ENCODE peak calls at places on chromosomes 5 and 9, in four cellular contexts. A is A549, N is dermis microvascular lymphatic vessel endothelial cell, H is fibroblast of pulmonary artery. G is an unnamed sample.

GRCh38 chr5:74624009-74624408 is 16.5 kb downstream of the ENC1 start:
- DNase-seq in A (no peak), N (no peak), H (no peak), G (no peak)

GRCh38 chr5:2579126-2579525 is 172.4 kb downstream of the IRX2 start:
- DNase-seq in A (no peak), N (no peak), H (no peak), G (no peak)

GRCh38 chr5:171956870-171957501 is 49.5 kb downstream of the FBXW11 start:
- DNase-seq in A (no peak), N (no peak), H (no peak), G (no peak)

GRCh38 chr9:108786756-108787663 is 68.8 kb downstream of the ACTL7B start:
- DNase-seq in A (peak), N (no peak), H (peak), G (peak)

GRCh38 chr5:44991693-44992092 is 182.9 kb downstream of the MRPS30 start:
- DNase-seq in A (no peak), N (no peak), H (no peak), G (no peak)

GRCh38 chr5:173016621-173017046 is 33.1 kb downstream of the ATP6V0E1 start:
- DNase-seq in A (peak), N (peak), H (peak), G (peak)

GRCh38 chr5:157548513-157549282 is 26.9 kb downstream of the ADAM19 start:
- DNase-seq in A (no peak), N (no peak), H (peak), G (peak)

GRCh38 chr5:88883566-88884434 is 816 bp upstream of the MEF2C start:
- DNase-seq in A (no peak), N (peak), H (peak), G (peak)

GRCh38 chr9:110186254-110186653 is 21.7 kb downstream of the C9orf152 start:
- DNase-seq in A (no peak), N (no peak), H (no peak), G (no peak)

GRCh38 chr5:67287795-67288194 is 91.2 kb upstream of the CD180 start:
- DNase-seq in A (no peak), N (no peak), H (peak), G (peak)

GRCh38 chr5:117982691-117983090 is 1005.7 kb downstream of the DTWD2 start:
- DNase-seq in A (no peak), N (no peak), H (no peak), G (no peak)

GRCh38 chr5:178458140-178458539 is 132.1 kb downstream of the COL23A1 start:
- DNase-seq in A (no peak), N (no peak), H (no peak), G (no peak)

GRCh38 chr5:156460496-156460895 is 133.5 kb downstream of the SGCD start:
- DNase-seq in A (no peak), N (no peak), H (no peak), G (no peak)

GRCh38 chr5:127645300-127645726 is 3.6 kb upstream of the CTXN3 start:
- DNase-seq in A (no peak), N (no peak), H (no peak), G (no peak)

GRCh38 chr5:96629774-96630173 is 32.4 kb upstream of the CAST start:
- DNase-seq in A (peak), N (peak), H (peak), G (peak)

GRCh38 chr9:16039103-16039987 is 486.5 kb downstream of the CCDC171 start:
- DNase-seq in A (no peak), N (no peak), H (peak), G (no peak)

GRCh38 chr5:95449460-95449859 is 58.3 kb downstream of the FAM81B start:
- DNase-seq in A (no peak), N (no peak), H (no peak), G (peak)

GRCh38 chr9:136081113-136081825 is 13.8 kb downstream of the NACC2 start:
- DNase-seq in A (no peak), N (no peak), H (no peak), G (no peak)

GRCh38 chr5:2383678-2384025 is 367.8 kb downstream of the IRX2 start:
- DNase-seq in A (no peak), N (no peak), H (no peak), G (no peak)

GRCh38 chr9:128552744-128553221 is 396 bp downstream of the SPTAN1 start:
- DNase-seq in A (no peak), N (peak), H (peak), G (no peak)

GRCh38 chr5:73482383-73483193 is 15.7 kb upstream of the BTF3 start:
- DNase-seq in A (no peak), N (no peak), H (peak), G (peak)

GRCh38 chr5:89883967-89884366 is 525.6 kb downstream of the CETN3 start:
- DNase-seq in A (no peak), N (no peak), H (no peak), G (no peak)

GRCh38 chr5:125587631-125588030 is 835.6 kb upstream of the GRAMD2B start:
- DNase-seq in A (no peak), N (no peak), H (peak), G (no peak)

GRCh38 chr5:149800563-149801103 is 70.5 kb downstream of the PPARGC1B start:
- DNase-seq in A (no peak), N (peak), H (no peak), G (no peak)

GRCh38 chr5:139014726-139015125 is 139.6 kb upstream of the LRRTM2 start:
- DNase-seq in A (peak), N (peak), H (peak), G (peak)

GRCh38 chr5:31809037-31809910 is 170.3 kb downstream of the PDZD2 start:
- DNase-seq in A (peak), N (peak), H (peak), G (peak)

GRCh38 chr9:36959681-36960574 is 74.1 kb downstream of the PAX5 start:
- DNase-seq in A (no peak), N (no peak), H (no peak), G (no peak)

GRCh38 chr5:158484246-158484645 is 615.5 kb downstream of the EBF1 start:
- DNase-seq in A (no peak), N (no peak), H (no peak), G (peak)

GRCh38 chr9:75183293-75183692 is 95.0 kb downstream of the OSTF1 start:
- DNase-seq in A (no peak), N (no peak), H (no peak), G (no peak)

G was measured in EL.